ENCODE peak calls at places on chromosomes 3 and 15, in seven cellular contexts. J is GM23338; A is breast epithelium; M is right atrium auricular region; O is heart right ventricle; H is esophagus squamous epithelium; U is CD8-positive, alpha-beta memory T cell. Y is an unnamed sample.

GRCh38 chr3:136753112-136753939 is 1.1 kb upstream of the STAG1 start:
- DNase-seq in A (no peak), U (no peak), J (no peak), M (no peak), H (no peak), O (no peak), Y (no peak)

GRCh38 chr3:72756900-72757299 is 91.3 kb downstream of the SHQ1 start:
- DNase-seq in J (no peak), M (no peak), O (no peak), A (no peak), H (no peak), U (peak), Y (peak)

GRCh38 chr3:59982510-59982909 is 932.7 kb upstream of the CFAP20DC start:
- DNase-seq in J (no peak), O (no peak), M (no peak), A (no peak), U (no peak), H (no peak), Y (no peak)

GRCh38 chr3:194885766-194886165 is 200.1 kb downstream of the FAM43A start:
- DNase-seq in H (no peak), M (peak), O (no peak), A (no peak), U (no peak), J (no peak), Y (peak)

GRCh38 chr15:85128636-85129035 is 147.0 kb downstream of the PDE8A start:
- DNase-seq in A (no peak), M (no peak), J (no peak), U (no peak), H (no peak), O (no peak), Y (no peak)

GRCh38 chr3:129461461-129462146 is 21.6 kb downstream of the IFT122 start:
- DNase-seq in H (no peak), O (peak), M (no peak), J (no peak), U (no peak), A (no peak), Y (no peak)

GRCh38 chr15:74977599-74977998 is 17.8 kb upstream of the SCAMP5 start:
- DNase-seq in M (no peak), A (no peak), J (no peak), O (no peak), H (no peak), U (no peak), Y (no peak)

GRCh38 chr3:127132876-127133275 is 60.1 kb upstream of the PRR23E start:
- DNase-seq in U (no peak), M (no peak), A (no peak), J (no peak), O (no peak), H (no peak), Y (no peak)

GRCh38 chr3:182596673-182597410 is 196.5 kb upstream of the ATP11B start:
- DNase-seq in M (no peak), J (no peak), H (no peak), A (no peak), U (no peak), O (no peak), Y (no peak)

GRCh38 chr3:116770815-116771450 is 61.4 kb downstream of the TUSC7 start:
- DNase-seq in U (no peak), M (peak), O (peak), H (no peak), A (peak), J (peak), Y (no peak)

GRCh38 chr3:43866529-43867353 is 176.0 kb downstream of the ABHD5 start:
- DNase-seq in A (no peak), U (no peak), M (no peak), O (no peak), H (no peak), J (no peak), Y (no peak)

GRCh38 chr3:141814375-141814774 is 51.2 kb downstream of the GRK7 start:
- DNase-seq in M (no peak), H (no peak), J (no peak), A (no peak), O (no peak), U (no peak), Y (no peak)
- H3K27ac ChIP-seq in M (no peak), H (no peak), J (no peak), A (no peak), O (no peak), U (no peak), Y (no peak)

GRCh38 chr3:170044795-170045244 is 7.0 kb downstream of the GPR160 start:
- DNase-seq in H (no peak), U (no peak), M (no peak), A (no peak), J (no peak), O (no peak), Y (no peak)
- H3K27ac ChIP-seq in H (no peak), U (no peak), M (no peak), A (peak), J (no peak), O (no peak), Y (no peak)

GRCh38 chr3:196274585-196274984 is 12.9 kb downstream of the PCYT1A start:
- DNase-seq in H (no peak), U (peak), O (no peak), J (no peak), M (no peak), A (no peak), Y (peak)
- H3K27ac ChIP-seq in H (peak), U (peak), O (no peak), J (no peak), M (no peak), A (no peak), Y (peak)

GRCh38 chr3:16363636-16364035 is 98.6 kb downstream of the OXNAD1 start:
- DNase-seq in U (no peak), M (no peak), A (no peak), J (no peak), H (no peak), O (no peak), Y (no peak)

GRCh38 chr3:16362781-16363180 is 97.8 kb downstream of the OXNAD1 start:
- DNase-seq in U (no peak), H (no peak), M (no peak), J (no peak), A (no peak), O (no peak), Y (no peak)

GRCh38 chr3:16359331-16359730 is 94.3 kb downstream of the OXNAD1 start:
- DNase-seq in H (no peak), U (no peak), M (no peak), O (no peak), A (no peak), J (no peak), Y (no peak)

GRCh38 chr3:16364323-16364722 is 99.3 kb downstream of the OXNAD1 start:
- DNase-seq in M (no peak), U (no peak), A (no peak), O (no peak), H (no peak), J (no peak), Y (no peak)

DNA sequence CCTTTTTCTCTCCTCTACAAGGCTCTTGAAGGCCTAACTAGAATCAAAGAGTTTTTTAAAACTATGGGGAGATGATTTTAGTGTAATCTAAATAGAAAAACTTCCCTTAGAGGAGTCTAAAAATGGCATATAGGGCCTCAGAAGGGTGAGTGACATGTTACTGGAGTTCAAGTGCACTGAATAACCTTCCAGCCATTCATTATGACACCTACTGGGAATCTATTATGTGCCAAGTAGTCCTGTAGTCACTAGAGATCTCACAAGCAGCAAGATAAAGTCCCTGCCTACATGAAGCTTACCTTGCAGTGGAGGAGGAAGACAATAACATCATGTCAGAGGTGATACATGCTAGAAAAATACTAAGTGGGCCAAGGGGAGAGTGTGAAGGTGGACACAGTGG is 96.1 kb downstream of the OXNAD1 start:
- DNase-seq in O (no peak), J (no peak), H (no peak), A (no peak), M (no peak), U (no peak), Y (no peak)
- H3K27ac ChIP-seq in O (peak), J (no peak), H (no peak), A (no peak), M (no peak), U (no peak), Y (no peak)

DNA sequence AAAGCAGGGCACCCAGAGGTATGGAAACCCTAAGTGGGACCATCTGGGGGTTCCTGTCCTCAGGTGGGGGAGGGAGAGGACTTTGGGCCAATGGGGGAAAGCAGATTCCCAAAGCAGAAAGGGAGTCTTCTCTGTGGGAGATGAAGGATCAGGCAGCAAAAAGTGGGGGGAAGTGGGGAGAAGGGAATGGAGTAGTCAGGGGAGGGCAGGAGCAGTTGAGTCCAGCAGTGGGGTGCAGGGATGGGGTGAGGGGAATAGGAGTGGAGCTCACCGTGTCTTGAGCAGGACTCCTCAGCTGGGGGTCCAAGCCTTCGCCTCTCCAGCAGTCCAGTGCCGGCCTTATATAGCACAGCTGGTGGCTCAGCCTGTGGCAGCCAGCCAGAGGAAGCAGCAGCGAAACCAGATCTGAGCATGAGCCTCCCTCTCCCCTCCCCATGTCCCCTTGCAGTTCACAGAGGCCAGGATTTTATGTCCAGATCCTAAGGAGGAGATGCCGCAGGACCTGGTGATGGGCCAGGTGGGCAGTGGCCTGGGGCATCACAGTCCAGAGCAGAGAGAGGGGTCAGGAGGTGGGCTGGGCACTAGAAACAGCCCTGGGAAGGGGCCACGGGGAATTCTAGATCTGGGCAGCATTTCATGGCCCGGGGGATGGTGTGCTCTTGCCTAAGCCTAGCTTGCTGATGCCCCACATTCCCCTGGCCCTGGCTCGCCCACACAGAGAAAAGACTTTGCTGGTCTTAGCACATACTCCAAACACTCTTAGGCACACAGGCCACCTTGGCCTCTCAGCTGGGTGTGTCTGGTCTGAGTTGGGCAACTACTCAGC is at the start of gene CILP:
- DNase-seq in O (peak), J (no peak), H (no peak), A (no peak), M (no peak), U (no peak), Y (no peak)
- H3K27ac ChIP-seq in O (peak), J (no peak), H (no peak), A (peak), M (peak), U (no peak), Y (no peak)

GRCh38 chr3:172247525-172248274 is 200.6 kb downstream of the GHSR start:
- DNase-seq in J (no peak), O (no peak), M (no peak), U (no peak), H (no peak), A (no peak), Y (no peak)
- H3K27ac ChIP-seq in J (peak), O (no peak), M (no peak), U (no peak), H (no peak), A (peak), Y (no peak)

GRCh38 chr3:149369991-149370866 is 7.2 kb downstream of the TM4SF1 start:
- DNase-seq in U (no peak), H (no peak), O (no peak), M (no peak), A (no peak), J (peak), Y (no peak)

GRCh38 chr3:149367021-149367840 is 10.2 kb downstream of the TM4SF1 start:
- DNase-seq in M (no peak), H (no peak), A (no peak), O (no peak), J (peak), U (no peak), Y (no peak)

GRCh38 chr3:149371001-149371722 is 6.3 kb downstream of the TM4SF1 start:
- DNase-seq in H (no peak), U (no peak), A (no peak), M (no peak), O (no peak), J (peak), Y (no peak)

GRCh38 chr3:149368201-149368849 is 9.1 kb downstream of the TM4SF1 start:
- DNase-seq in M (no peak), O (no peak), U (no peak), H (no peak), J (no peak), A (no peak), Y (no peak)

DNA sequence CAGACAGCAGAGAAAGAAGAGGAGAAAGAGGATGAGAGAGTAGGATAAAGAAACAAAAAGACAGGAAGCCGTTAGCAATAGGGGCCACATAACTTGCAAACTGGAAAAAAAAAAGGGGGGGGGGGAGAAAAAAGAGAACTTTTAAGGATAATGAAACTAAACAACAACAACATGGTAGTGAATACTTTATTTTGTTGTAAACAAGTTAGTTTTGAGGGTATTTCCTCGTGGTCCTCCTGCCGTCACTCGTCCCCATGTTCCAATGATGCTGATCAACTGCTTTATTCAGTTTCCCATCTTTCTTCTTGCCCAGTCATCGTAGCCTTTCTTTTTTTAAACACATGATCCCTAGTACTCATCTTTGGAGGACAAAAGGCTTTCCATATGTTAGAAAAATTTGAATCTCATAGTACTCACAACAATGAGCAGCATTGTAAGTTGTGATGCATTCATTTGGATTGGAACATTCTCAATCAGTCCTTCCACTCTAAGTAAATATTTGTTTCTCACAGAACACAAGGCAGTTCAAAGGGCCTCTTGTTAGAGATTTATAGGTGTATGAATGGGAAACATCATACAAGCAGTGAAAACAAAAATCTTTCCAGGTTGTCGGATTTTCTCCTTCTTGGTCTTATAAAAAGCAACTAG is 8.5 kb downstream of the TM4SF1 start:
- DNase-seq in J (no peak), H (no peak), A (no peak), O (no peak), M (no peak), U (no peak), Y (no peak)
- H3K27ac ChIP-seq in J (peak), H (no peak), A (peak), O (peak), M (peak), U (no peak), Y (no peak)

GRCh38 chr3:141114816-141115458 is 63.8 kb downstream of the SPSB4 start:
- DNase-seq in M (no peak), U (no peak), A (no peak), J (peak), O (no peak), H (no peak), Y (no peak)
- H3K27ac ChIP-seq in M (peak), U (no peak), A (peak), J (no peak), O (peak), H (no peak), Y (no peak)

DNA sequence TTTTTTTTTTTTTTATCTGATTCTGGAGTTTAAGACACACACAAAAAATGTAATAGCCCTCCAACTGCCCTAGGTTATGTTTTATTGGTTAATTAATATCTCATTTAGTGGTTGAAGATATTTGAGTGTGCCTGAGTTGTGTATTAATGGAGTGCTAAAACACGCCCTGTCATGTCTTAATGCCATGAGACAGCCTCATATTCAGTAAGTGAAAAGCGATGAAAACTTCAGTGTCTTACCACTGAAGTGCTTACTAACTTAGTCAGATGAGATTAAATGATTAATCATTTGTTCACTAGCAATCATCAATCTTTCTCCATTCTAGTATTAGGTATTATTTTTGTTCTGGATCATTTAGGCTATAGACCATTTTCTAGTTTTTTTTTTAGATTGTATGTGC is 544.7 kb upstream of the ROBO2 start:
- DNase-seq in U (no peak), M (no peak), J (no peak), O (no peak), H (no peak), A (no peak), Y (no peak)
- H3K27ac ChIP-seq in U (no peak), M (no peak), J (no peak), O (no peak), H (no peak), A (no peak), Y (no peak)

Y was measured in CD8-positive, alpha-beta T cell.